ENCODE peak calls at places on chromosomes 13 and 19, in ten cellular contexts. R, G, P, T, A, M, U, D, X and K are unnamed samples.
A peak's percentile ranks its signal among the peaks of the same experiment; 100 is the strongest.

GRCh38 chr19:38971672-38972071 is 3.9 kb downstream of the FBXO17 start:
- DNase-seq in X (no peak), G (no peak), R (peak; percentile 3), D (no peak), T (no peak), A (no peak), P (no peak), U (no peak), M (no peak), K (no peak)

GRCh38 chr13:66837246-66837645 is 392.9 kb downstream of the PCDH9 start:
- DNase-seq in R (no peak), G (no peak), U (no peak), M (no peak), D (no peak), X (no peak), T (no peak), A (peak; percentile 6), P (no peak), K (no peak)

GRCh38 chr13:83215627-83216026 is 666.6 kb downstream of the SLITRK1 start:
- DNase-seq in X (no peak), M (no peak), U (peak; percentile 81), P (peak; percentile 76), D (no peak), T (no peak), R (peak; percentile 57), G (no peak), A (no peak), K (no peak)

GRCh38 chr13:48892311-48892710 is 83.4 kb upstream of the FNDC3A start:
- DNase-seq in X (no peak), R (peak; percentile 86), M (no peak), G (no peak), D (no peak), P (peak; percentile 73), U (peak; percentile 92), A (no peak), T (no peak), K (no peak)

GRCh38 chr19:41668315-41668714 is 19.8 kb downstream of the CEACAM7 start:
- DNase-seq in U (no peak), T (no peak), M (no peak), R (no peak), X (no peak), G (no peak), D (no peak), A (no peak), P (no peak), K (no peak)

GRCh38 chr19:46426035-46426505 is 2.7 kb downstream of the PNMA8C start:
- DNase-seq in R (no peak), M (peak; percentile 55), P (no peak), X (no peak), A (no peak), G (no peak), D (no peak), U (no peak), T (no peak), K (no peak)

GRCh38 chr13:50421457-50422130 is 406.4 kb downstream of the KCNRG start:
- DNase-seq in P (peak; percentile 25), X (no peak), T (no peak), U (peak; percentile 38), A (no peak), D (no peak), M (no peak), R (peak; percentile 69), G (no peak), K (no peak)

GRCh38 chr19:14183741-14184395 is 22.1 kb downstream of the ADGRL1 start:
- DNase-seq in R (no peak), A (no peak), X (no peak), D (no peak), U (no peak), G (no peak), T (no peak), P (no peak), M (no peak), K (no peak)

GRCh38 chr13:101341464-101341863 is 74.8 kb downstream of the NALCN start:
- DNase-seq in D (no peak), X (no peak), M (no peak), R (peak; percentile 31), A (no peak), T (no peak), G (no peak), U (peak; percentile 12), P (peak; percentile 26), K (no peak)

GRCh38 chr19:1276620-1277007 is 1.3 kb downstream of the FAM174C start:
- DNase-seq in T (peak; percentile 38), G (peak; percentile 69), A (no peak), U (no peak), X (no peak), D (no peak), M (no peak), R (no peak), P (no peak), K (no peak)

GRCh38 chr13:114035583-114036501 is 62.0 kb upstream of the C13orf46 start:
- DNase-seq in A (no peak), M (peak; percentile 18), U (peak; percentile 35), R (no peak), D (no peak), T (no peak), G (no peak), P (peak; percentile 40), X (peak; percentile 45), K (no peak)

GRCh38 chr13:36919833-36920611 is at the start of gene SMAD9:
- DNase-seq in M (peak; percentile 92), X (peak; percentile 76), P (peak; percentile 69), U (peak; percentile 67), R (peak; percentile 48), G (peak; percentile 64), T (peak; percentile 86), D (peak; percentile 33), A (peak; percentile 78), K (no peak)

GRCh38 chr19:49866933-49867782 is at the start of gene PNKP:
- DNase-seq in T (peak; percentile 93), A (peak; percentile 95), P (peak; percentile 88), D (peak; percentile 79), G (peak; percentile 91), X (peak; percentile 91), U (peak; percentile 85), M (peak; percentile 94), R (peak; percentile 91), K (peak; percentile 79)

GRCh38 chr19:33236696-33237390 is 11.2 kb upstream of the SLC7A10 start:
- DNase-seq in P (no peak), G (no peak), U (no peak), A (no peak), D (no peak), X (no peak), T (no peak), R (no peak), M (no peak), K (no peak)

GRCh38 chr19:9847087-9847671 is 12.1 kb downstream of the PIN1 start:
- DNase-seq in R (peak; percentile 86), A (peak; percentile 77), D (peak; percentile 19), U (peak; percentile 97), T (peak; percentile 39), G (peak; percentile 35), M (no peak), X (peak; percentile 49), P (peak; percentile 95), K (peak; percentile 70)

GRCh38 chr13:110014719-110015118 is 228.3 kb upstream of the IRS2 start:
- DNase-seq in P (no peak), R (peak; percentile 49), D (no peak), T (no peak), U (no peak), G (no peak), M (no peak), X (no peak), A (no peak), K (no peak)

DNA sequence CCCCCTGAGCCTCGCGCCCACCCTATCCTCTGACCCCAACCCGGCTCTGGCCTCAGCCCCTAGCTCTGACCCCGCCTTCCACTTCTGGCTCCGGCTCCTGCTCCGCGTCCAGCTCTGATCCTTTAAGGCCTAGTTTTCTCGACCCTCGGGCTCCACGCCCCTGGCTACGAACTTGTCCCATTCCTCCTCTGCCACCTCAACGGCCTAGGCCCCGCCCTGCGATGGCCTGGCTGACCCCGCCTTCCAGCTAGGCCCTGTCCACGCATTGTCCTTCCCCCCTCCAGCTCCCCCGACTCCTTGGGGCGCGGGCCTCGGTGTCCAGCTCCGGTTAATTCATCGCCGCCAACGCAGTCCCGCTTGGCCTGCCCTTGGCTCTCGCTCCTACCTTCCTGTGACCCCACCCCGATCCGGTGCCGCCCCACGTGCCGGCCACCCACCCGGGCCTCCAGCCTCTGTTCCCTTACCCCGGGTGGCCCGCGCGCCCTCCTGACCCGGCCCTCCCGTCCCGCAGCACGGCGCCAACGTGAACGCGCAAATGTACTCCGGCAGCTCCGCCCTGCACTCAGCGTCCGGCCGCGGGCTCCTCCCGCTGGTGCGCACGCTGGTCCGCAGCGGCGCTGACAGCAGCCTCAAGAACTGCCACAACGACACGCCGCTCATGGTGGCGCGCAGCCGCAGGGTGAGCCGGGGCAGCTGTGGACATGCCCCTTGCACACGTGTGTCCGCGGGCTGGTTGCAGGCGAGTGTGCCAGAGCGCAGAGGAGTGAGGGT is 9.4 kb downstream of the BCL3 start:
- DNase-seq in P (peak; percentile 53), U (peak; percentile 63), M (peak; percentile 90), X (peak; percentile 77), T (peak; percentile 76), D (peak; percentile 62), R (no peak), G (no peak), A (peak; percentile 82), K (peak; percentile 53)
- TF ChIP-seq CTCF in P (no peak), U (peak; percentile 15), M (peak; percentile 7), X (no peak), T (no peak), D (no peak), R (no peak), G (no peak), A (no peak), K (no peak)

GRCh38 chr19:45097776-45098520 is 5.0 kb downstream of the PPP1R37 start:
- DNase-seq in G (peak; percentile 48), R (peak; percentile 87), A (no peak), P (peak; percentile 92), X (no peak), M (no peak), D (no peak), U (peak; percentile 98), T (peak; percentile 39), K (no peak)
- TF ChIP-seq CTCF in G (no peak), R (no peak), A (no peak), P (no peak), X (no peak), M (no peak), D (no peak), U (no peak), T (no peak), K (no peak)

DNA sequence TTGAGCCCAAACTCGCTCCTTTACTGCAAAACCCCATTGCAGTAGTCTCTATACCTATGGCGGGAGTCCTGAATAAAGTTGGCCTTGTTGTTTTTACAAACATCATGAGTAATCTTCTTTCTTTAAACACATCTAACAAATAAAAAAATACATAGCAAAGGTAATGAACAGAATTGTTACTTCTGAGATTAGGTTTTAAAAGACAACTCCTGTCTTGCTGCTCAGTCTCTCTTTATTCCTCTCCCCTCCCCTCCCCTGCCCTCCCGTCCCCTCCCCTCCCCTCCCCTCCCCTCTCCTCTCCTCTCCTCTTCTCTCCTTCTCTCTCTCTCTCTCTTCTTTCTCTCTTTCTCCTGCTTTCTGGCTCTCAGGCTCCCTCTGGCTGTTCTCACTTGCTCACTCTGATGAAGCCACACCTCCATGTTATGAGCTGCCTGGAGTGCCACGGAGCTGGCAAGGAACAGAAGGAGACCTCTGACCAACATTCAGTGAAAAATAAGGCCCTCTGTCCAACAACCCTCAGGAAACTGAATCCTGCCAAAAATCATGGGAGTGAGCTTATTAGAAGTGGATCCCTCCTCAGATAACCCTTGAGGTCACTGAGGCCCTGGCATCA is 300.7 kb upstream of the MIR17HG start:
- DNase-seq in M (peak; percentile 22), A (peak; percentile 12), G (no peak), T (no peak), X (no peak), P (no peak), U (no peak), R (no peak), D (no peak), K (no peak)
- TF ChIP-seq CTCF in M (no peak), A (no peak), G (no peak), T (no peak), X (no peak), P (no peak), U (no peak), R (no peak), D (no peak), K (no peak)

GRCh38 chr13:98399756-98400155 is 177.2 kb downstream of the STK24 start:
- DNase-seq in U (no peak), D (no peak), M (no peak), T (no peak), A (no peak), P (peak; percentile 93), X (no peak), R (no peak), G (no peak), K (no peak)
- TF ChIP-seq CTCF in U (no peak), D (no peak), M (no peak), T (no peak), A (no peak), P (no peak), X (no peak), R (no peak), G (no peak), K (no peak)